ENCODE peak calls at places on chromosomes 1 and 21, in seven cellular contexts. One of them, this sample, is unnamed.

GRCh38 chr1:108107658-108108057 is 92.5 kb downstream of the SLC25A24 start:
- DNase-seq in spleen: no peak
- DNase-seq in kidney: no peak
- DNase-seq in NCI-H1105: no peak
- DNase-seq in endothelial cell of umbilical vein: no peak
- DNase-seq in H4: peak; percentile 44
- DNase-seq in stimulated activated CD4-positive, alpha-beta T cell treated with anti-CD3 and anti-CD28 coated beads, Interleukin-2, amount 100 ng/mL, for 24 hours: peak; percentile 58
- DNase-seq in this sample: peak; percentile 2

GRCh38 chr1:18951818-18952391 is 4.6 kb downstream of the IFFO2 start:
- DNase-seq in H4: no peak
- DNase-seq in endothelial cell of umbilical vein: no peak
- DNase-seq in kidney: peak; percentile 55
- DNase-seq in stimulated activated CD4-positive, alpha-beta T cell treated with anti-CD3 and anti-CD28 coated beads, Interleukin-2, amount 100 ng/mL, for 24 hours: peak; percentile 82
- DNase-seq in NCI-H1105: no peak
- DNase-seq in spleen: no peak
- DNase-seq in this sample: no peak

GRCh38 chr21:32653326-32653901 is 41.2 kb upstream of the CFAP298 start:
- DNase-seq in endothelial cell of umbilical vein: peak; percentile 59
- DNase-seq in NCI-H1105: peak; percentile 0
- DNase-seq in H4: peak; percentile 24
- DNase-seq in kidney: no peak
- DNase-seq in stimulated activated CD4-positive, alpha-beta T cell treated with anti-CD3 and anti-CD28 coated beads, Interleukin-2, amount 100 ng/mL, for 24 hours: no peak
- DNase-seq in spleen: no peak
- DNase-seq in this sample: peak; percentile 27

GRCh38 chr21:37914211-37914900 is 1.9 kb downstream of the KCNJ6 start:
- DNase-seq in spleen: no peak
- DNase-seq in H4: no peak
- DNase-seq in stimulated activated CD4-positive, alpha-beta T cell treated with anti-CD3 and anti-CD28 coated beads, Interleukin-2, amount 100 ng/mL, for 24 hours: no peak
- DNase-seq in NCI-H1105: peak; percentile 53
- DNase-seq in endothelial cell of umbilical vein: no peak
- DNase-seq in kidney: no peak
- DNase-seq in this sample: no peak

GRCh38 chr1:229373395-229373794 is 30.5 kb upstream of the CCSAP start:
- DNase-seq in stimulated activated CD4-positive, alpha-beta T cell treated with anti-CD3 and anti-CD28 coated beads, Interleukin-2, amount 100 ng/mL, for 24 hours: no peak
- DNase-seq in kidney: no peak
- DNase-seq in spleen: no peak
- DNase-seq in endothelial cell of umbilical vein: no peak
- DNase-seq in NCI-H1105: no peak
- DNase-seq in H4: no peak
- DNase-seq in this sample: no peak

GRCh38 chr1:202131956-202132821 is 9.5 kb downstream of the GPR37L1 start:
- DNase-seq in NCI-H1105: no peak
- DNase-seq in kidney: peak; percentile 92
- DNase-seq in H4: no peak
- DNase-seq in endothelial cell of umbilical vein: no peak
- DNase-seq in stimulated activated CD4-positive, alpha-beta T cell treated with anti-CD3 and anti-CD28 coated beads, Interleukin-2, amount 100 ng/mL, for 24 hours: no peak
- DNase-seq in spleen: no peak
- DNase-seq in this sample: no peak

GRCh38 chr1:150159550-150159949 is 9.8 kb downstream of the PLEKHO1 start:
- DNase-seq in NCI-H1105: no peak
- DNase-seq in kidney: peak; percentile 62
- DNase-seq in stimulated activated CD4-positive, alpha-beta T cell treated with anti-CD3 and anti-CD28 coated beads, Interleukin-2, amount 100 ng/mL, for 24 hours: no peak
- DNase-seq in spleen: peak; percentile 85
- DNase-seq in H4: no peak
- DNase-seq in endothelial cell of umbilical vein: no peak
- DNase-seq in this sample: no peak

GRCh38 chr1:205582471-205583291 is 49.1 kb downstream of the ELK4 start:
- DNase-seq in stimulated activated CD4-positive, alpha-beta T cell treated with anti-CD3 and anti-CD28 coated beads, Interleukin-2, amount 100 ng/mL, for 24 hours: no peak
- DNase-seq in NCI-H1105: no peak
- DNase-seq in endothelial cell of umbilical vein: peak; percentile 66
- DNase-seq in spleen: peak; percentile 78
- DNase-seq in kidney: peak; percentile 82
- DNase-seq in H4: no peak
- DNase-seq in this sample: no peak

GRCh38 chr1:68011786-68012375 is 38.5 kb downstream of the DIRAS3 start:
- DNase-seq in kidney: no peak
- DNase-seq in NCI-H1105: no peak
- DNase-seq in spleen: no peak
- DNase-seq in endothelial cell of umbilical vein: no peak
- DNase-seq in stimulated activated CD4-positive, alpha-beta T cell treated with anti-CD3 and anti-CD28 coated beads, Interleukin-2, amount 100 ng/mL, for 24 hours: no peak
- DNase-seq in H4: no peak
- DNase-seq in this sample: no peak

GRCh38 chr1:234310460-234310817 is 62.8 kb upstream of the COA6 start:
- DNase-seq in NCI-H1105: no peak
- DNase-seq in stimulated activated CD4-positive, alpha-beta T cell treated with anti-CD3 and anti-CD28 coated beads, Interleukin-2, amount 100 ng/mL, for 24 hours: no peak
- DNase-seq in kidney: no peak
- DNase-seq in H4: no peak
- DNase-seq in spleen: no peak
- DNase-seq in endothelial cell of umbilical vein: no peak
- DNase-seq in this sample: no peak

GRCh38 chr1:222749927-222750326 is 12.9 kb downstream of the FAM177B start:
- DNase-seq in NCI-H1105: peak; percentile 18
- DNase-seq in H4: peak; percentile 19
- DNase-seq in kidney: no peak
- DNase-seq in stimulated activated CD4-positive, alpha-beta T cell treated with anti-CD3 and anti-CD28 coated beads, Interleukin-2, amount 100 ng/mL, for 24 hours: no peak
- DNase-seq in endothelial cell of umbilical vein: peak; percentile 6
- DNase-seq in spleen: no peak
- DNase-seq in this sample: no peak

GRCh38 chr1:75996196-75996595 is 64.0 kb upstream of the ASB17 start:
- DNase-seq in endothelial cell of umbilical vein: no peak
- DNase-seq in kidney: no peak
- DNase-seq in spleen: no peak
- DNase-seq in NCI-H1105: no peak
- DNase-seq in H4: no peak
- DNase-seq in stimulated activated CD4-positive, alpha-beta T cell treated with anti-CD3 and anti-CD28 coated beads, Interleukin-2, amount 100 ng/mL, for 24 hours: no peak
- DNase-seq in this sample: no peak

GRCh38 chr1:115213130-115213529 is 123.8 kb upstream of the TSPAN2 start:
- DNase-seq in kidney: no peak
- DNase-seq in NCI-H1105: no peak
- DNase-seq in endothelial cell of umbilical vein: no peak
- DNase-seq in spleen: no peak
- DNase-seq in H4: no peak
- DNase-seq in stimulated activated CD4-positive, alpha-beta T cell treated with anti-CD3 and anti-CD28 coated beads, Interleukin-2, amount 100 ng/mL, for 24 hours: no peak
- DNase-seq in this sample: no peak

GRCh38 chr1:175873290-175873689 is 129.9 kb upstream of the TNR start:
- DNase-seq in H4: no peak
- DNase-seq in endothelial cell of umbilical vein: no peak
- DNase-seq in spleen: no peak
- DNase-seq in NCI-H1105: no peak
- DNase-seq in stimulated activated CD4-positive, alpha-beta T cell treated with anti-CD3 and anti-CD28 coated beads, Interleukin-2, amount 100 ng/mL, for 24 hours: no peak
- DNase-seq in kidney: no peak
- DNase-seq in this sample: no peak

GRCh38 chr1:232029297-232029696 is 402.7 kb downstream of the DISC1 start:
- DNase-seq in kidney: no peak
- DNase-seq in stimulated activated CD4-positive, alpha-beta T cell treated with anti-CD3 and anti-CD28 coated beads, Interleukin-2, amount 100 ng/mL, for 24 hours: no peak
- DNase-seq in NCI-H1105: no peak
- DNase-seq in endothelial cell of umbilical vein: no peak
- DNase-seq in H4: no peak
- DNase-seq in spleen: no peak
- DNase-seq in this sample: no peak

GRCh38 chr1:206770531-206771352 is at the start of gene IL19:
- DNase-seq in H4: no peak
- DNase-seq in NCI-H1105: no peak
- DNase-seq in spleen: no peak
- DNase-seq in kidney: no peak
- DNase-seq in endothelial cell of umbilical vein: no peak
- DNase-seq in stimulated activated CD4-positive, alpha-beta T cell treated with anti-CD3 and anti-CD28 coated beads, Interleukin-2, amount 100 ng/mL, for 24 hours: no peak
- DNase-seq in this sample: no peak

GRCh38 chr1:170027760-170028159 is 46.7 kb downstream of the KIFAP3 start:
- DNase-seq in H4: no peak
- DNase-seq in spleen: no peak
- DNase-seq in NCI-H1105: no peak
- DNase-seq in endothelial cell of umbilical vein: no peak
- DNase-seq in stimulated activated CD4-positive, alpha-beta T cell treated with anti-CD3 and anti-CD28 coated beads, Interleukin-2, amount 100 ng/mL, for 24 hours: no peak
- DNase-seq in kidney: no peak
- DNase-seq in this sample: no peak

GRCh38 chr1:17682403-17682802 is 72.7 kb upstream of the ACTL8 start:
- DNase-seq in stimulated activated CD4-positive, alpha-beta T cell treated with anti-CD3 and anti-CD28 coated beads, Interleukin-2, amount 100 ng/mL, for 24 hours: no peak
- DNase-seq in spleen: no peak
- DNase-seq in endothelial cell of umbilical vein: no peak
- DNase-seq in H4: no peak
- DNase-seq in NCI-H1105: no peak
- DNase-seq in kidney: peak; percentile 84
- DNase-seq in this sample: no peak

GRCh38 chr21:36430841-36431240 is 45.6 kb downstream of the CHAF1B start:
- DNase-seq in spleen: no peak
- DNase-seq in endothelial cell of umbilical vein: peak; percentile 73
- DNase-seq in stimulated activated CD4-positive, alpha-beta T cell treated with anti-CD3 and anti-CD28 coated beads, Interleukin-2, amount 100 ng/mL, for 24 hours: no peak
- DNase-seq in kidney: no peak
- DNase-seq in NCI-H1105: no peak
- DNase-seq in H4: no peak
- DNase-seq in this sample: no peak

GRCh38 chr1:76289692-76290091 is 215.1 kb downstream of the ST6GALNAC3 start:
- DNase-seq in kidney: no peak
- DNase-seq in H4: no peak
- DNase-seq in stimulated activated CD4-positive, alpha-beta T cell treated with anti-CD3 and anti-CD28 coated beads, Interleukin-2, amount 100 ng/mL, for 24 hours: no peak
- DNase-seq in endothelial cell of umbilical vein: no peak
- DNase-seq in spleen: no peak
- DNase-seq in NCI-H1105: no peak
- DNase-seq in this sample: no peak

GRCh38 chr1:183515002-183515689 is 42.8 kb downstream of the SMG7 start:
- DNase-seq in stimulated activated CD4-positive, alpha-beta T cell treated with anti-CD3 and anti-CD28 coated beads, Interleukin-2, amount 100 ng/mL, for 24 hours: no peak
- DNase-seq in H4: peak; percentile 53
- DNase-seq in kidney: no peak
- DNase-seq in endothelial cell of umbilical vein: peak; percentile 78
- DNase-seq in NCI-H1105: no peak
- DNase-seq in spleen: no peak
- DNase-seq in this sample: peak; percentile 12

GRCh38 chr1:38431669-38432376 is 385.2 kb upstream of the POU3F1 start:
- DNase-seq in endothelial cell of umbilical vein: no peak
- DNase-seq in stimulated activated CD4-positive, alpha-beta T cell treated with anti-CD3 and anti-CD28 coated beads, Interleukin-2, amount 100 ng/mL, for 24 hours: no peak
- DNase-seq in kidney: no peak
- DNase-seq in spleen: no peak
- DNase-seq in NCI-H1105: no peak
- DNase-seq in H4: no peak
- DNase-seq in this sample: no peak

GRCh38 chr21:41171210-41171609 is 3.2 kb downstream of the BACE2 start:
- DNase-seq in NCI-H1105: peak; percentile 64
- DNase-seq in endothelial cell of umbilical vein: peak; percentile 69
- DNase-seq in H4: peak; percentile 69
- DNase-seq in kidney: peak; percentile 89
- DNase-seq in stimulated activated CD4-positive, alpha-beta T cell treated with anti-CD3 and anti-CD28 coated beads, Interleukin-2, amount 100 ng/mL, for 24 hours: no peak
- DNase-seq in spleen: no peak
- DNase-seq in this sample: no peak

GRCh38 chr1:7233646-7234470 is 448.6 kb downstream of the CAMTA1 start:
- DNase-seq in stimulated activated CD4-positive, alpha-beta T cell treated with anti-CD3 and anti-CD28 coated beads, Interleukin-2, amount 100 ng/mL, for 24 hours: no peak
- DNase-seq in H4: no peak
- DNase-seq in kidney: no peak
- DNase-seq in spleen: no peak
- DNase-seq in NCI-H1105: no peak
- DNase-seq in endothelial cell of umbilical vein: no peak
- DNase-seq in this sample: no peak

GRCh38 chr1:152495066-152495675 is 15.4 kb upstream of the LCE5A start:
- DNase-seq in H4: peak; percentile 55
- DNase-seq in stimulated activated CD4-positive, alpha-beta T cell treated with anti-CD3 and anti-CD28 coated beads, Interleukin-2, amount 100 ng/mL, for 24 hours: peak; percentile 31
- DNase-seq in kidney: no peak
- DNase-seq in endothelial cell of umbilical vein: peak; percentile 21
- DNase-seq in spleen: no peak
- DNase-seq in NCI-H1105: no peak
- DNase-seq in this sample: no peak

GRCh38 chr1:25103180-25103790 is 129.0 kb downstream of the SYF2 start:
- DNase-seq in NCI-H1105: no peak
- DNase-seq in stimulated activated CD4-positive, alpha-beta T cell treated with anti-CD3 and anti-CD28 coated beads, Interleukin-2, amount 100 ng/mL, for 24 hours: no peak
- DNase-seq in kidney: no peak
- DNase-seq in spleen: no peak
- DNase-seq in endothelial cell of umbilical vein: no peak
- DNase-seq in H4: no peak
- DNase-seq in this sample: no peak

GRCh38 chr1:37673920-37674319 is 18.4 kb upstream of the CDCA8 start:
- DNase-seq in H4: peak; percentile 57
- DNase-seq in NCI-H1105: no peak
- DNase-seq in endothelial cell of umbilical vein: no peak
- DNase-seq in spleen: peak; percentile 72
- DNase-seq in kidney: peak; percentile 30
- DNase-seq in stimulated activated CD4-positive, alpha-beta T cell treated with anti-CD3 and anti-CD28 coated beads, Interleukin-2, amount 100 ng/mL, for 24 hours: peak; percentile 39
- DNase-seq in this sample: no peak

GRCh38 chr1:214864896-214865688 is 217.4 kb upstream of the KCNK2 start:
- DNase-seq in kidney: no peak
- DNase-seq in spleen: no peak
- DNase-seq in NCI-H1105: no peak
- DNase-seq in H4: no peak
- DNase-seq in stimulated activated CD4-positive, alpha-beta T cell treated with anti-CD3 and anti-CD28 coated beads, Interleukin-2, amount 100 ng/mL, for 24 hours: no peak
- DNase-seq in endothelial cell of umbilical vein: no peak
- DNase-seq in this sample: peak; percentile 21

GRCh38 chr1:98104285-98104684 is 183.5 kb upstream of the DPYD start:
- DNase-seq in H4: peak; percentile 63
- DNase-seq in endothelial cell of umbilical vein: no peak
- DNase-seq in spleen: no peak
- DNase-seq in kidney: no peak
- DNase-seq in stimulated activated CD4-positive, alpha-beta T cell treated with anti-CD3 and anti-CD28 coated beads, Interleukin-2, amount 100 ng/mL, for 24 hours: no peak
- DNase-seq in NCI-H1105: no peak
- DNase-seq in this sample: no peak

GRCh38 chr1:80375662-80376061 is 1369.1 kb upstream of the ADGRL4 start:
- DNase-seq in NCI-H1105: no peak
- DNase-seq in H4: peak; percentile 52
- DNase-seq in endothelial cell of umbilical vein: no peak
- DNase-seq in kidney: no peak
- DNase-seq in stimulated activated CD4-positive, alpha-beta T cell treated with anti-CD3 and anti-CD28 coated beads, Interleukin-2, amount 100 ng/mL, for 24 hours: no peak
- DNase-seq in spleen: no peak
- DNase-seq in this sample: peak; percentile 7

GRCh38 chr1:202888204-202888506 is 794 bp downstream of the RABIF start:
- DNase-seq in stimulated activated CD4-positive, alpha-beta T cell treated with anti-CD3 and anti-CD28 coated beads, Interleukin-2, amount 100 ng/mL, for 24 hours: no peak
- DNase-seq in H4: no peak
- DNase-seq in endothelial cell of umbilical vein: no peak
- DNase-seq in NCI-H1105: no peak
- DNase-seq in kidney: no peak
- DNase-seq in spleen: no peak
- DNase-seq in this sample: no peak

GRCh38 chr1:22412932-22413727 is 38.5 kb upstream of the ZBTB40 start:
- DNase-seq in kidney: no peak
- DNase-seq in NCI-H1105: no peak
- DNase-seq in stimulated activated CD4-positive, alpha-beta T cell treated with anti-CD3 and anti-CD28 coated beads, Interleukin-2, amount 100 ng/mL, for 24 hours: no peak
- DNase-seq in spleen: no peak
- DNase-seq in endothelial cell of umbilical vein: peak; percentile 37
- DNase-seq in H4: peak; percentile 73
- DNase-seq in this sample: no peak

GRCh38 chr21:35697321-35697808 is 363.0 kb downstream of the SETD4 start:
- DNase-seq in H4: peak; percentile 48
- DNase-seq in spleen: no peak
- DNase-seq in stimulated activated CD4-positive, alpha-beta T cell treated with anti-CD3 and anti-CD28 coated beads, Interleukin-2, amount 100 ng/mL, for 24 hours: no peak
- DNase-seq in NCI-H1105: peak; percentile 94
- DNase-seq in endothelial cell of umbilical vein: no peak
- DNase-seq in kidney: peak; percentile 82
- DNase-seq in this sample: peak; percentile 19